ENCODE peak calls at places on chromosome 1, in ten cellular contexts. L is HFF-Myc, K is heart left ventricle, G is mesendoderm, E is choroid plexus epithelial cell, D is astrocyte of the spinal cord, J is uterus, F is MM.1S, R is IMR-90, S is PC-3. A is an unnamed sample.

GRCh38 chr1:157450106-157450505 is 102.2 kb downstream of the FCRL5 start:
- DNase-seq in K (no peak), J (no peak), R (no peak), S (no peak), E (no peak), G (no peak), L (no peak), D (no peak), F (no peak), A (no peak)

GRCh38 chr1:52552505-52553371 is at the start of gene TUT4:
- DNase-seq in F (peak; percentile 66), L (no peak), G (peak; percentile 98), S (peak; percentile 66), K (peak; percentile 83), R (peak; percentile 75), E (peak; percentile 80), D (peak; percentile 87), J (peak; percentile 69), A (peak; percentile 72)

GRCh38 chr1:234699795-234700665 is 90.1 kb upstream of the IRF2BP2 start:
- DNase-seq in L (peak; percentile 38), D (peak; percentile 68), E (peak; percentile 61), R (peak; percentile 74), K (no peak), G (no peak), J (no peak), F (no peak), S (no peak), A (peak; percentile 59)

GRCh38 chr1:150619576-150620509 is 9.6 kb downstream of the ENSA start:
- DNase-seq in K (peak; percentile 42), L (peak; percentile 65), S (peak; percentile 84), R (peak; percentile 80), G (peak; percentile 45), E (peak; percentile 80), F (no peak), J (no peak), D (peak; percentile 81), A (peak; percentile 84)

GRCh38 chr1:182635871-182636270 is 31.7 kb upstream of the RGS16 start:
- DNase-seq in S (no peak), L (no peak), K (no peak), D (no peak), F (no peak), J (no peak), E (no peak), R (no peak), G (no peak), A (no peak)

GRCh38 chr1:64059556-64059955 is 143.9 kb upstream of the UBE2U start:
- DNase-seq in S (no peak), D (no peak), F (no peak), E (no peak), R (no peak), J (no peak), G (no peak), L (no peak), K (no peak), A (no peak)

GRCh38 chr1:44733365-44733764 is 2.4 kb upstream of the RNU5D-1 start:
- DNase-seq in L (no peak), G (no peak), D (peak; percentile 56), S (peak; percentile 47), F (no peak), J (no peak), K (no peak), R (peak; percentile 77), E (peak; percentile 57), A (peak; percentile 28)

GRCh38 chr1:96688737-96689136 is 32.8 kb upstream of the PTBP2 start:
- DNase-seq in S (no peak), E (no peak), R (no peak), K (no peak), J (no peak), G (peak; percentile 72), F (no peak), D (no peak), L (no peak), A (no peak)

GRCh38 chr1:74772945-74773344 is 40.0 kb downstream of the TYW3 start:
- DNase-seq in R (peak; percentile 16), E (peak; percentile 57), L (no peak), S (no peak), D (no peak), F (no peak), J (no peak), K (no peak), G (no peak), A (no peak)

GRCh38 chr1:156154317-156154749 is 948 bp downstream of the SEMA4A start:
- DNase-seq in L (no peak), S (no peak), G (no peak), K (peak; percentile 66), F (peak; percentile 95), D (no peak), E (no peak), J (no peak), R (no peak), A (no peak)

GRCh38 chr1:25066253-25066652 is 136.2 kb upstream of the RUNX3 start:
- DNase-seq in J (no peak), F (no peak), D (peak; percentile 18), K (no peak), G (no peak), L (no peak), R (no peak), E (peak; percentile 14), S (no peak), A (no peak)

GRCh38 chr1:27496604-27497155 is 6.7 kb upstream of the WASF2 start:
- DNase-seq in E (peak; percentile 52), K (no peak), F (no peak), J (peak; percentile 72), L (no peak), G (peak; percentile 97), R (peak; percentile 51), D (no peak), S (peak; percentile 33), A (no peak)

GRCh38 chr1:7632681-7633080 is 138.4 kb upstream of the VAMP3 start:
- DNase-seq in S (no peak), E (no peak), R (no peak), G (no peak), L (no peak), F (no peak), K (no peak), D (no peak), J (no peak), A (no peak)

GRCh38 chr1:197776348-197777082 is 1.2 kb upstream of the DENND1B start:
- DNase-seq in R (peak; percentile 93), S (peak; percentile 79), L (no peak), D (peak; percentile 91), J (no peak), F (peak; percentile 53), E (peak; percentile 71), K (no peak), G (no peak), A (peak; percentile 78)

GRCh38 chr1:99691175-99691574 is 45.3 kb downstream of the PALMD start:
- DNase-seq in R (no peak), L (no peak), G (no peak), K (no peak), J (no peak), S (no peak), E (no peak), D (no peak), F (no peak), A (peak; percentile 9)

GRCh38 chr1:201707027-201707426 is 121.9 kb upstream of the IPO9 start:
- DNase-seq in L (no peak), G (no peak), D (no peak), S (no peak), R (no peak), F (no peak), J (no peak), K (no peak), E (no peak), A (no peak)

GRCh38 chr1:156368889-156369684 is at the start of gene RHBG:
- DNase-seq in E (peak; percentile 30), G (peak; percentile 81), D (peak; percentile 5), K (peak; percentile 37), S (peak; percentile 72), J (no peak), L (no peak), R (peak; percentile 2), F (peak; percentile 71), A (peak; percentile 54)

GRCh38 chr1:208654241-208654640 is 410.1 kb upstream of the PLXNA2 start:
- DNase-seq in G (peak; percentile 76), D (peak; percentile 12), L (no peak), R (no peak), S (peak; percentile 76), F (peak; percentile 47), J (no peak), K (no peak), E (peak; percentile 41), A (peak; percentile 63)

GRCh38 chr1:226723640-226724532 is 15.2 kb downstream of the ITPKB start:
- DNase-seq in R (peak; percentile 73), J (peak; percentile 69), G (peak; percentile 93), D (peak; percentile 83), L (no peak), K (no peak), F (no peak), E (peak; percentile 85), S (peak; percentile 56), A (peak; percentile 47)

DNA sequence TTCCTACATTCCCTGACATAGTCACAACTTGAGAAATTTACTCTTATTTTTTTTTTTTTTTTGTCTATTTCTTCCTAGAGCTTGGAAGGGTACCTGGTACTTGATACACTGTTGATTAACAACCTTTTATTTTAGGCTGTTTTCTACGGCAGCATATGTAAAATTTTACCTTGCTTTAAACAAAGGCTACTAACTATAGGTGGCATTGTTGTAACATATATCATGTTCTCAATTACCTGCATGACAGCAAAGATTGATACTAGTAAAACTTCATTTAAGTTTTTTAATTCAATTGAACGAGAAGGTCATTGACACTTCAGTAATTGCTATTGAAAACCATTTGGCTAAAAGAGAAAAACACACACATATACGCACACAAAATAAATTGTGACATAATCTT is 238.3 kb upstream of the ESRRG start:
- DNase-seq in G (no peak), J (no peak), K (no peak), R (no peak), L (no peak), F (no peak), D (no peak), E (no peak), S (peak; percentile 47), A (peak; percentile 9)
- H3K4me3 ChIP-seq in G (no peak overlapping the region), J (no peak overlapping the region), K (no peak overlapping the region), R (no peak overlapping the region), L (no peak overlapping the region), F (no peak overlapping the region), D (no peak overlapping the region), E (no peak overlapping the region), S (no peak overlapping the region), A (no peak overlapping the region)

GRCh38 chr1:31702836-31703404 is 897 bp downstream of the COL16A1 start:
- DNase-seq in K (no peak), D (no peak), G (no peak), E (no peak), J (no peak), R (peak; percentile 9), S (no peak), F (no peak), L (no peak), A (peak; percentile 73)
- H3K4me3 ChIP-seq in K (peak overlapping the region; percentile 43), D (peak overlapping the region; percentile 71), G (no peak overlapping the region), E (peak overlapping the region; percentile 62), J (peak overlapping the region; percentile 44), R (peak overlapping the region; percentile 63), S (no peak overlapping the region), F (no peak overlapping the region), L (peak overlapping the region; percentile 86), A (peak overlapping the region; percentile 71)

GRCh38 chr1:4272568-4272967 is 372.5 kb upstream of the C1orf174 start:
- DNase-seq in R (no peak), F (no peak), K (no peak), S (no peak), L (no peak), G (no peak), D (no peak), J (no peak), E (no peak), A (no peak)
- H3K4me3 ChIP-seq in R (no peak overlapping the region), F (no peak overlapping the region), K (no peak overlapping the region), S (no peak overlapping the region), L (no peak overlapping the region), G (no peak overlapping the region), D (no peak overlapping the region), J (no peak overlapping the region), E (no peak overlapping the region), A (no peak overlapping the region)

GRCh38 chr1:218163371-218163770 is 121.7 kb upstream of the RRP15 start:
- DNase-seq in S (no peak), G (no peak), F (peak; percentile 63), K (no peak), E (no peak), L (no peak), R (no peak), D (no peak), J (no peak), A (no peak)
- H3K4me3 ChIP-seq in S (peak overlapping the region; percentile 65), G (no peak overlapping the region), F (peak overlapping the region; percentile 82), K (no peak overlapping the region), E (no peak overlapping the region), L (no peak overlapping the region), R (no peak overlapping the region), D (no peak overlapping the region), J (no peak overlapping the region), A (no peak overlapping the region)